ENCODE peak calls at places on chromosomes 3 and 15, in seven cellular contexts. O is AG09319; G is NCI-H146; F is NCI-H1092 treated with DMSO at 0.1 percent for 48 hours; E is SK-N-DZ; K is AG08395; W is stimulated activated CD8-positive, alpha-beta memory T cell treated with anti-CD3 and anti-CD28 coated beads, Interleukin-4, amount 100 ng/mL, for 24 hours. L is an unnamed sample.

GRCh38 chr3:141345528-141345927 is 22.8 kb upstream of the ZBTB38 start:
- DNase-seq in F (no peak), W (no peak), K (no peak), E (no peak), G (no peak), O (no peak), L (no peak)

GRCh38 chr3:9398715-9399708 is 1.6 kb downstream of the SETD5 start:
- DNase-seq in F (peak; percentile 54), K (no peak), G (no peak), W (no peak), O (no peak), E (peak; percentile 54), L (no peak)

GRCh38 chr3:126493051-126493450 is 17.4 kb upstream of the ZXDC start:
- DNase-seq in F (no peak), O (no peak), E (no peak), G (no peak), K (no peak), W (no peak), L (no peak)

GRCh38 chr15:98803228-98804056 is 155.1 kb downstream of the IGF1R start:
- DNase-seq in W (no peak), G (no peak), K (no peak), F (no peak), E (no peak), O (no peak), L (no peak)

GRCh38 chr15:59011262-59011947 is 23.9 kb downstream of the RNF111 start:
- DNase-seq in F (no peak), O (no peak), K (no peak), G (no peak), E (no peak), W (no peak), L (no peak)

GRCh38 chr3:68363801-68364200 is 568.5 kb downstream of the TAFA4 start:
- DNase-seq in O (no peak), F (no peak), W (no peak), E (no peak), K (no peak), G (no peak), L (no peak)

GRCh38 chr3:53194218-53195065 is 33.4 kb downstream of the PRKCD start:
- DNase-seq in F (no peak), O (no peak), G (no peak), W (no peak), K (peak; percentile 30), E (no peak), L (no peak)

GRCh38 chr3:174287601-174288180 is 571.4 kb upstream of the NAALADL2 start:
- DNase-seq in W (no peak), K (no peak), E (no peak), G (no peak), O (no peak), F (no peak), L (no peak)

GRCh38 chr3:144665567-144666053 is 694.0 kb downstream of the DIPK2A start:
- DNase-seq in O (no peak), W (no peak), K (no peak), E (no peak), F (no peak), G (no peak), L (no peak)

GRCh38 chr3:162166543-162166942 is 669.9 kb downstream of the OTOL1 start:
- DNase-seq in E (no peak), O (no peak), F (no peak), K (no peak), W (no peak), G (no peak), L (no peak)

GRCh38 chr15:99324082-99324620 is 72.9 kb downstream of the LRRC28 start:
- DNase-seq in W (no peak), E (no peak), K (peak; percentile 69), F (no peak), O (peak; percentile 52), G (no peak), L (peak; percentile 56)

GRCh38 chr3:172627057-172627809 is 83.6 kb downstream of the NCEH1 start:
- DNase-seq in K (peak; percentile 35), G (no peak), E (no peak), O (peak; percentile 64), F (no peak), W (no peak), L (no peak)

GRCh38 chr15:50798684-50799083 is 33.2 kb upstream of the SPPL2A start:
- DNase-seq in F (no peak), E (peak; percentile 35), W (no peak), O (no peak), K (no peak), G (no peak), L (no peak)

GRCh38 chr3:119794971-119795612 is 13.2 kb downstream of the NR1I2 start:
- DNase-seq in W (no peak), E (no peak), O (no peak), F (no peak), K (peak; percentile 17), G (no peak), L (no peak)

GRCh38 chr3:8702560-8702959 is 31.0 kb upstream of the CAV3 start:
- DNase-seq in F (no peak), W (no peak), O (no peak), E (no peak), G (no peak), K (no peak), L (no peak)

GRCh38 chr3:58801541-58801940 is 135.0 kb upstream of the FAM3D start:
- DNase-seq in K (no peak), G (peak; percentile 37), E (peak; percentile 24), F (no peak), O (no peak), W (no peak), L (no peak)

GRCh38 chr3:47892284-47892683 is 89.3 kb downstream of the DHX30 start:
- DNase-seq in G (no peak), F (no peak), W (no peak), K (no peak), E (no peak), O (no peak), L (no peak)

GRCh38 chr15:94348084-94348483 is 116.7 kb downstream of the MCTP2 start:
- DNase-seq in K (no peak), W (no peak), O (no peak), E (no peak), F (no peak), G (no peak), L (no peak)

GRCh38 chr15:57227899-57228298 is 148.4 kb upstream of the CGNL1 start:
- DNase-seq in O (peak; percentile 83), E (peak; percentile 41), F (peak; percentile 11), W (no peak), G (no peak), K (peak; percentile 14), L (no peak)

GRCh38 chr15:76470691-76471090 is 134.1 kb downstream of the ISL2 start:
- DNase-seq in O (no peak), G (no peak), K (peak; percentile 41), E (no peak), F (no peak), W (no peak), L (no peak)

GRCh38 chr3:19284974-19285373 is 136.7 kb downstream of the KCNH8 start:
- DNase-seq in E (no peak), O (no peak), F (no peak), G (no peak), W (no peak), K (no peak), L (no peak)

GRCh38 chr15:30953731-30954378 is 37.6 kb downstream of the MTMR10 start:
- DNase-seq in F (no peak), K (peak; percentile 92), W (peak; percentile 2), E (no peak), G (no peak), O (peak; percentile 59), L (peak; percentile 73)

GRCh38 chr15:79102595-79102994 is 12.0 kb upstream of the RASGRF1 start:
- DNase-seq in F (no peak), K (no peak), E (no peak), W (no peak), O (no peak), G (no peak), L (no peak)

GRCh38 chr15:58190419-58190818 is 52.2 kb downstream of the AQP9 start:
- DNase-seq in K (peak; percentile 26), G (no peak), W (no peak), E (no peak), F (no peak), O (no peak), L (no peak)

GRCh38 chr3:14503033-14503705 is 37.0 kb downstream of the GRIP2 start:
- DNase-seq in O (no peak), G (no peak), F (no peak), W (no peak), E (no peak), K (no peak), L (no peak)

GRCh38 chr15:59180946-59181345 is 25.7 kb upstream of the LDHAL6B start:
- DNase-seq in O (no peak), G (no peak), E (no peak), K (peak; percentile 71), W (no peak), F (no peak), L (no peak)

GRCh38 chr3:39910828-39911464 is 101.5 kb downstream of the MYRIP start:
- DNase-seq in W (no peak), O (no peak), E (no peak), F (no peak), G (no peak), K (no peak), L (peak; percentile 39)

GRCh38 chr3:76132154-76132470 is 346.8 kb upstream of the ZNF717 start:
- DNase-seq in W (no peak), G (no peak), K (no peak), F (no peak), E (no peak), O (no peak), L (no peak)

GRCh38 chr3:113747719-113748046 is 848 bp downstream of the ATP6V1A start:
- DNase-seq in F (no peak), W (no peak), G (peak; percentile 46), K (no peak), O (no peak), E (peak; percentile 3), L (no peak)